ENCODE peak calls at places on chromosomes 11 and 22, in eight cellular contexts. B is A549, A is HCT116, X is body of pancreas, Z is IMR-90, I is Peyer's patch, N is adrenal gland, E is heart left ventricle. P is an unnamed sample.
A peak's percentile ranks its signal among the peaks of the same experiment; 100 is the strongest.

GRCh38 chr22:35065796-35066218 is at the start of gene ISX:
- DNase-seq in B (no peak), X (no peak), A (no peak), E (no peak), Z (no peak), I (peak; percentile 67), N (no peak), P (no peak)

GRCh38 chr11:32431657-32432056 is 3.7 kb downstream of the WT1 start:
- DNase-seq in A (no peak), I (no peak), Z (no peak), N (no peak), B (no peak), E (no peak), X (no peak), P (no peak)

GRCh38 chr22:17213976-17214375 is 5.3 kb downstream of the ADA2 start:
- DNase-seq in X (peak; percentile 78), N (peak; percentile 50), A (peak; percentile 40), B (no peak), I (peak; percentile 62), Z (peak; percentile 3), E (peak; percentile 72), P (peak; percentile 38)

GRCh38 chr11:46747150-46747549 is 28.1 kb downstream of the F2 start:
- DNase-seq in N (no peak), A (no peak), E (no peak), X (no peak), B (no peak), Z (no peak), I (no peak), P (no peak)

GRCh38 chr11:130849215-130849568 is 67.1 kb downstream of the SNX19 start:
- DNase-seq in A (no peak), B (no peak), Z (peak; percentile 73), I (no peak), N (no peak), E (no peak), X (no peak), P (no peak)

GRCh38 chr11:110076388-110076965 is 16.7 kb upstream of the ZC3H12C start:
- DNase-seq in I (peak; percentile 75), X (no peak), N (no peak), A (no peak), Z (no peak), E (no peak), B (no peak), P (no peak)

GRCh38 chr11:45158891-45159605 is 12.6 kb downstream of the PRDM11 start:
- DNase-seq in N (no peak), X (no peak), A (no peak), E (no peak), I (no peak), Z (no peak), B (no peak), P (no peak)

GRCh38 chr11:17263803-17264202 is 12.7 kb upstream of the NUCB2 start:
- DNase-seq in X (no peak), A (no peak), I (no peak), E (no peak), N (no peak), B (no peak), Z (peak; percentile 70), P (no peak)

GRCh38 chr22:49965291-49966040 is 4.9 kb downstream of the PIM3 start:
- DNase-seq in A (no peak), X (peak; percentile 27), E (peak; percentile 13), Z (no peak), I (peak; percentile 45), N (peak; percentile 33), B (no peak), P (peak; percentile 31)

GRCh38 chr22:35631597-35631996 is 14.5 kb upstream of the MB start:
- DNase-seq in N (peak; percentile 73), I (peak; percentile 82), B (peak; percentile 40), Z (no peak), A (peak; percentile 65), E (no peak), X (peak; percentile 66), P (peak; percentile 59)

GRCh38 chr11:116694815-116695590 is 77.8 kb downstream of the BUD13 start:
- DNase-seq in N (no peak), A (no peak), X (no peak), Z (no peak), E (no peak), I (peak; percentile 36), B (no peak), P (peak; percentile 21)

GRCh38 chr22:18033204-18033998 is 9.0 kb upstream of the MICAL3 start:
- DNase-seq in X (no peak), E (peak; percentile 24), N (no peak), B (no peak), I (no peak), Z (peak; percentile 41), A (no peak), P (no peak)

GRCh38 chr22:28899199-28899853 is 16.0 kb downstream of the ZNRF3 start:
- DNase-seq in Z (peak; percentile 20), X (no peak), N (no peak), B (no peak), I (no peak), A (no peak), E (no peak), P (no peak)

GRCh38 chr11:22433066-22433450 is 94.9 kb downstream of the SLC17A6 start:
- DNase-seq in E (no peak), A (no peak), N (no peak), B (no peak), I (no peak), X (no peak), Z (no peak), P (no peak)

GRCh38 chr22:26606611-26607010 is 11.2 kb downstream of the CRYBB1 start:
- DNase-seq in E (no peak), X (no peak), I (no peak), Z (peak; percentile 84), N (no peak), A (no peak), B (peak; percentile 34), P (no peak)

GRCh38 chr11:125455851-125456250 is 40.2 kb downstream of the FEZ1 start:
- DNase-seq in N (no peak), I (no peak), A (no peak), E (no peak), B (no peak), Z (no peak), X (no peak), P (no peak)

GRCh38 chr22:49016909-49017768 is 810.5 kb downstream of the BRD1 start:
- DNase-seq in A (no peak), Z (no peak), B (no peak), N (no peak), E (peak; percentile 5), X (peak; percentile 3), I (no peak), P (peak; percentile 20)

GRCh38 chr11:134267466-134267865 is 8.7 kb upstream of the GLB1L3 start:
- DNase-seq in Z (no peak), X (no peak), N (no peak), A (no peak), I (no peak), E (no peak), B (no peak), P (no peak)

DNA sequence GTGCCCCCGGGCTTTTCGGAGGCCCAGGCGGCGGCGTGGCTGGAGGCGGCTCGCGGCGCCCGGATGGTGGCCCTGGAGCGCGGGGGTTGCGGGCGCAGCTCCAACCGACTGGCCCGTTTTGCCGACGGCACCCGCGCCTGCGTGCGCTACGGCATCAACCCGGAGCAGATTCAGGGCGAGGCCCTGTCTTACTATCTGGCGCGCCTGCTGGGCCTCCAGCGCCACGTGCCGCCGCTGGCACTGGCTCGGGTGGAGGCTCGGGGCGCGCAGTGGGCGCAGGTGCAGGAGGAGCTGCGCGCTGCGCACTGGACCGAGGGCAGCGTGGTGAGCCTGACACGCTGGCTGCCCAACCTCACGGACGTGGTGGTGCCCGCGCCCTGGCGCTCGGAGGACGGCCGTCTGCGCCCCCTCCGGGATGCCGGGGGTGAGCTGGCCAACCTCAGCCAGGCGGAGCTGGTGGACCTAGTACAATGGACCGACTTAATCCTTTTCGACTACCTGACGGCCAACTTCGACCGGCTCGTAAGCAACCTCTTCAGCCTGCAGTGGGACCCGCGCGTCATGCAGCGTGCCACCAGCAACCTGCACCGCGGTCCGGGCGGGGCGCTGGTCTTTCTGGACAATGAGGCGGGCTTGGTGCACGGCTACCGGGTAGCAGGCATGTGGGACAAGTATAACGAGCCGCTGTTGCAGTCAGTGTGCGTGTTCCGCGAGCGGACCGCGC is 932 bp downstream of the FJX1 start:
- DNase-seq in N (peak; percentile 45), X (peak; percentile 42), E (no peak), B (peak; percentile 37), I (peak; percentile 46), Z (peak; percentile 37), A (no peak), P (no peak)
- TF ChIP-seq CTCF in N (no peak), X (no peak), E (no peak), B (no peak), I (no peak), Z (no peak), A (no peak), P (no peak)

GRCh38 chr11:67351275-67352005 is 1.9 kb downstream of the POLD4 start:
- DNase-seq in X (peak; percentile 75), I (peak; percentile 77), E (no peak), N (peak; percentile 67), A (peak; percentile 62), Z (peak; percentile 80), B (peak; percentile 86), P (peak; percentile 75)
- TF ChIP-seq POLR2A in X (no peak), I (peak; percentile 4), E (no peak), N (no peak), A (no peak), Z (no peak), B (no peak), P (no peak)

DNA sequence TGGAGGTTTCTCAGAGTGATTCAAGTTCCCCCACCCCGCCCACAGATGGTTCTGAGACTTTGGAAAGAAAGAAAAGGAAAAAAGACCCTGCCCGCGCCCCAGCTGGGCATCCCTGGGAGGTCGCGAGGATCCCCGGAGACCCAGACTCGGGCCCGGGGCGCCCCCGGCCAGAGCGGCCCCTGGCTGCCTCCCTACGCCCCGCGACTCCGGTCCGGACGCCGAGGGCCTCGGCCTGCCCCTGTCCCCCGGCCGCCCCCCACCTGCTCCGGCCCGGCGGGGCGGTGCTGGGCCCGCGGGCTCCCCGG is 2.3 kb upstream of the AIFM3 start:
- DNase-seq in B (no peak), N (no peak), A (no peak), E (no peak), Z (no peak), X (no peak), I (no peak), P (no peak)
- H3K4me3 ChIP-seq in B (no peak overlapping the region), N (no peak overlapping the region), A (no peak overlapping the region), E (peak overlapping the region; percentile 51), Z (peak overlapping the region; percentile 10), X (no peak overlapping the region), I (peak overlapping the region; percentile 53), P (peak overlapping the region; percentile 51)

DNA sequence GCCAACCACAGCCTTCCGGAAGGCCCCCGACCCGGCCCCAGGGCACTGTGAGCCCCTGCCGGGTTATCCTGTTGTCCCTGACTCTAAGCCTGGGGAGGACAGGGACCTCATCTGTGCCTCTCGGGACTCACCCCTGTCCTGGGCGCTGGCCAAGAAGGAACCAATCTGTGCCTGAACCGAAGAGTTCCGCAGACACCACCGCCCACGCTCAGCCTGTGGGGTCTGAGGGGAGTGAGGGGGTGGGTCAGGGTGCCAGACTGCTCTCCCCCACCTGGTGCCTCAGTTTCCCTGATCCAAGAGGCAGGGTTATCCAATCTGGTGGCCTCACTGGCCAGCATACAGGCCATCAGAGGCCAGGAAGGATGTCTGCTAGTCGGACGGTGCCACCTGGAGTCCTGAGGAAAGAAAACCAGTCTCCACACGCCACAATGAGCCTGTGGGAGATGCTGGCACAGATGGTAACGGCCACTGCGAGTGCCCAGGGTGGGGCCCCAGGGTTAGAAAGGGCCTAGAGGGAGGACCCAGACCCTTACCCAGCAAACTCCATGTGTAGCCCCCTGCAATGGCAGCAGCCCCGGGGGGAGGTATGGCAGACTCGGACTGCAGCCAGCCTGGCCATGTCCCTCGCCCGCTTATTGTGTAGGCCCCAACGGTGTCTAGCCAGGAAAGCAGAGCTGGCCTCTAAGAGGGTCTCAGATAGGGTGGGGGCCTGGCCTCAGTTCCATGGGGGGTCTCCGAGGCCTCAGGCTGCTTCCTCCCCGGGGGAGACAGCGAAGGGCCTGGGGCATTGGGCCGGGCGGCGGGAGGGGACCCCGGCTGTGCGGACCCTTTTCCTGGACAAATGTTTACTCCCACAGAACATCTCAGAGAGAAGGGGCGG is 827 bp upstream of the TNNT3 start:
- DNase-seq in N (peak; percentile 60), Z (no peak), B (no peak), I (no peak), E (no peak), A (no peak), X (no peak), P (no peak)
- TF ChIP-seq CTCF in N (peak; percentile 16), Z (no peak), B (no peak), I (no peak), E (no peak), A (no peak), X (no peak), P (no peak)